ENCODE peak calls at places on chromosomes 3 and 15, in six cellular contexts. T is HCT116, J is endothelial cell of umbilical vein, B is stomach, S is GM12878, K is prostate gland. H is an unnamed sample.
A peak's percentile ranks its signal among the peaks of the same experiment; 100 is the strongest.

GRCh38 chr15:70259030-70259424 is 161.3 kb upstream of the TLE3 start:
- DNase-seq in J (peak; percentile 49), S (no peak), T (no peak), K (peak; percentile 54), B (peak; percentile 79), H (peak; percentile 71)

GRCh38 chr3:9902372-9903237 is at the start of gene IL17RE:
- DNase-seq in S (no peak), T (no peak), K (peak; percentile 66), B (peak; percentile 80), J (no peak), H (peak; percentile 87)

GRCh38 chr3:111895079-111895478 is 36.0 kb downstream of the PHLDB2 start:
- DNase-seq in J (peak; percentile 84), T (peak; percentile 75), K (no peak), B (no peak), S (no peak), H (no peak)

GRCh38 chr3:48516571-48516970 is 12.6 kb upstream of the SHISA5 start:
- DNase-seq in B (no peak), K (no peak), S (no peak), J (no peak), T (no peak), H (no peak)

GRCh38 chr15:81001180-81002003 is 669 bp downstream of the TLNRD1 start:
- DNase-seq in S (no peak), T (no peak), J (peak; percentile 55), B (peak; percentile 65), K (peak; percentile 36), H (peak; percentile 68)

GRCh38 chr3:171974986-171975837 is 64.2 kb upstream of the FNDC3B start:
- DNase-seq in J (no peak), T (no peak), B (no peak), K (no peak), S (no peak), H (no peak)

GRCh38 chr15:98649996-98650870 is 1.9 kb downstream of the IGF1R start:
- DNase-seq in J (peak; percentile 24), T (no peak), B (peak; percentile 55), K (peak; percentile 25), S (no peak), H (peak; percentile 89)

GRCh38 chr3:10320320-10320677 is 613 bp downstream of the SEC13 start:
- DNase-seq in K (no peak), B (no peak), J (no peak), S (no peak), T (no peak), H (no peak)

GRCh38 chr15:92130906-92131305 is 262.8 kb upstream of the ST8SIA2 start:
- DNase-seq in S (no peak), J (no peak), K (no peak), B (no peak), T (no peak), H (no peak)

GRCh38 chr15:73899197-73900128 is 26.1 kb downstream of the TBC1D21 start:
- DNase-seq in S (no peak), T (no peak), K (no peak), J (no peak), B (no peak), H (no peak)

GRCh38 chr3:90102146-90102545 is 994.7 kb downstream of the EPHA3 start:
- DNase-seq in S (no peak), K (no peak), J (no peak), B (no peak), T (no peak), H (no peak)

GRCh38 chr3:140748903-140749302 is 71.0 kb downstream of the TRIM42 start:
- DNase-seq in K (no peak), S (no peak), J (no peak), B (no peak), T (no peak), H (no peak)

GRCh38 chr15:94293411-94294402 is 62.3 kb downstream of the MCTP2 start:
- DNase-seq in S (no peak), J (no peak), B (no peak), T (no peak), K (no peak), H (no peak)

GRCh38 chr3:30649572-30650310 is 43.3 kb downstream of the TGFBR2 start:
- DNase-seq in K (no peak), J (no peak), S (no peak), B (no peak), T (no peak), H (no peak)

GRCh38 chr3:37417297-37418082 is 243.1 kb upstream of the LRRFIP2 start:
- DNase-seq in J (no peak), K (no peak), S (no peak), B (no peak), T (no peak), H (no peak)

GRCh38 chr3:141646760-141647561 is 91.1 kb upstream of the RNF7 start:
- DNase-seq in J (peak; percentile 58), B (no peak), K (no peak), T (peak; percentile 66), S (no peak), H (peak; percentile 55)

GRCh38 chr3:46484911-46485696 is 12.7 kb upstream of the RTP3 start:
- DNase-seq in T (no peak), B (peak; percentile 89), K (no peak), J (no peak), S (no peak), H (peak; percentile 47)

GRCh38 chr3:177050466-177051237 is 146.6 kb downstream of the TBL1XR1 start:
- DNase-seq in B (no peak), K (no peak), S (no peak), J (peak; percentile 71), T (peak; percentile 19), H (no peak)

GRCh38 chr3:187051066-187051465 is 88.2 kb downstream of the RPL39L start:
- DNase-seq in S (no peak), T (no peak), J (no peak), B (no peak), K (no peak), H (no peak)

GRCh38 chr3:4478226-4478625 is 11.2 kb upstream of the SUMF1 start:
- DNase-seq in J (peak; percentile 17), S (no peak), T (no peak), K (no peak), B (no peak), H (no peak)

GRCh38 chr3:99659032-99659431 is 20.6 kb downstream of the COL8A1 start:
- DNase-seq in B (no peak), K (no peak), S (no peak), J (peak; percentile 91), T (no peak), H (no peak)

GRCh38 chr15:76345880-76346665 is 9.5 kb downstream of the ISL2 start:
- DNase-seq in T (no peak), S (no peak), B (no peak), K (no peak), J (no peak), H (peak; percentile 86)

DNA sequence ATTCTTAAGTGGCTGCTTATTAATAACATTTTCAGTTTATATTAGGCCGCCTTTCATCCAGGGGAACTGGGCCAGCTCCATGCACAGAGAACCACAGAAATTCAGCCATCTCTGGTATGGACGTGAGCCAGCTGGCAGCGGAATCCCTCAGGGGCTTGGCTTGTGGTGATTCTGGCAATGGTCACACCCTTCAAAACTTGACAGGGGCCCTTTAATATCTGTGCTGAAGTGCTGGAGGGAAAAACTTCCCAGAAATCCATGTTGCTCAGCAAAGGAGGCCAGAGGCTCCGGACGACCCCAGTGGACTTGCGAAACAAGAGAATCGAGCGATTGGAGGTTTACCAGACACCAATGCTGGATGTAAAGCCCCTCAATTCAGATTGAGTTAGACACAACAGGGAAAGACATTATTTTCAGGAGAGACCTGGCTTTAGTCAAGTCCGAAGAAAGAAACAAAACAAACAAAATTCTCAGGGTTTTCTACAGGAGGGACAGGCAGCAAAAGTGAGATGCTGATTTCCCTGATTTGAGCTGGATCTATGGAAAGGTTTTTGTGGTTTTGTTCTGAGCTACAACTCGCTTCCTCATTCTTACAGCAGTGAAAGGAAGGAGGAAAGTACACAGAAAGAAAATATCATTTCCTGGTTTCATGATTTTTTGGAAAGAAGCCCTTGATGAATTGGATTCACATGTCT is 11.1 kb downstream of the PRICKLE2 start:
- DNase-seq in K (no peak), J (peak; percentile 83), T (no peak), B (peak; percentile 59), S (no peak), H (no peak)
- TF ChIP-seq POLR2A in K (no peak), J (no peak), T (no peak), B (no peak), S (no peak), H (no peak)

GRCh38 chr3:124831631-124832184 is 55.5 kb downstream of the ITGB5 start:
- DNase-seq in S (no peak), J (no peak), K (no peak), B (no peak), T (no peak), H (no peak)

GRCh38 chr3:124829819-124830554 is 57.2 kb downstream of the ITGB5 start:
- DNase-seq in J (no peak), T (no peak), S (no peak), B (no peak), K (no peak), H (no peak)

GRCh38 chr3:124832782-124833709 is 54.1 kb downstream of the ITGB5 start:
- DNase-seq in J (peak; percentile 71), T (no peak), S (no peak), B (no peak), K (no peak), H (no peak)

GRCh38 chr3:124826703-124827102 is 60.5 kb downstream of the ITGB5 start:
- DNase-seq in B (no peak), K (peak; percentile 36), J (peak; percentile 74), T (no peak), S (no peak), H (no peak)

GRCh38 chr3:124829175-124829818 is 57.9 kb downstream of the ITGB5 start:
- DNase-seq in B (no peak), K (no peak), J (no peak), S (no peak), T (no peak), H (peak; percentile 56)
- TF ChIP-seq POLR2AphosphoS5 in B (no peak), K (no peak), J (no peak), S (no peak), T (no peak), H (peak; percentile 66)

GRCh38 chr15:66785637-66786036 is 83.6 kb downstream of the SMAD6 start:
- DNase-seq in K (no peak), T (no peak), S (no peak), J (no peak), B (no peak), H (no peak)

GRCh38 chr15:66784174-66784573 is 82.1 kb downstream of the SMAD6 start:
- DNase-seq in S (no peak), K (no peak), J (no peak), B (no peak), T (no peak), H (no peak)

GRCh38 chr15:66780973-66781718 is 79.1 kb downstream of the SMAD6 start:
- DNase-seq in T (no peak), S (no peak), J (no peak), K (no peak), B (no peak), H (peak; percentile 83)

GRCh38 chr15:66782785-66783184 is 80.7 kb downstream of the SMAD6 start:
- DNase-seq in S (no peak), T (no peak), K (no peak), B (no peak), J (no peak), H (no peak)

GRCh38 chr15:66783327-66784124 is 81.5 kb downstream of the SMAD6 start:
- DNase-seq in T (no peak), S (no peak), K (no peak), B (no peak), J (no peak), H (no peak)
- H3K4me1 ChIP-seq in T (peaks cover 23% of the 10 kb centered on the region), S (no peaks in the 10 kb centered on the region), K (no peaks in the 10 kb centered on the region), B (peaks cover 13% of the 10 kb centered on the region), J (peaks cover 4% of the 10 kb centered on the region), H (no peaks in the 10 kb centered on the region)

GRCh38 chr3:53478921-53479664 is 15.3 kb upstream of the CACNA1D start:
- DNase-seq in B (no peak), S (no peak), T (no peak), J (no peak), K (no peak), H (no peak)

GRCh38 chr3:53478166-53478830 is 16.1 kb upstream of the CACNA1D start:
- DNase-seq in J (no peak), S (no peak), K (no peak), T (no peak), B (no peak), H (no peak)

GRCh38 chr3:53473422-53473821 is 21.0 kb upstream of the CACNA1D start:
- DNase-seq in J (no peak), K (no peak), B (no peak), S (no peak), T (no peak), H (no peak)
- TF ChIP-seq POLR2A in J (no peak), K (no peak), B (no peak), S (no peak), T (no peak), H (no peak)